ENCODE peak calls at places on chromosome 20, in seven cellular contexts. M, U, N, B, E, R and D are unnamed samples.

GRCh38 chr20:33659341-33660034 is 2.6 kb upstream of the C20orf144 start:
- DNase-seq in M (peak; percentile 4), U (no peak), N (no peak), B (no peak), E (no peak), R (no peak), D (no peak)

GRCh38 chr20:43840382-43841070 is 74.1 kb upstream of the TOX2 start:
- DNase-seq in M (no peak), U (no peak), N (peak; percentile 26), B (no peak), E (peak; percentile 36), R (no peak), D (peak; percentile 94)

GRCh38 chr20:43993552-43993951 is 78.9 kb downstream of the TOX2 start:
- DNase-seq in M (no peak), U (no peak), N (no peak), B (no peak), E (peak; percentile 16), R (no peak), D (no peak)

GRCh38 chr20:61520761-61521460 is 268.9 kb downstream of the CDH4 start:
- DNase-seq in M (no peak), U (no peak), N (no peak), B (no peak), E (peak; percentile 60), R (no peak), D (peak; percentile 37)

GRCh38 chr20:24470031-24470781 is 777 bp downstream of the SYNDIG1 start:
- DNase-seq in M (no peak), U (no peak), N (no peak), B (peak; percentile 26), E (peak; percentile 11), R (no peak), D (no peak)

GRCh38 chr20:2631228-2631627 is 21.2 kb upstream of the NOP56 start:
- DNase-seq in M (no peak), U (no peak), N (no peak), B (peak; percentile 20), E (peak; percentile 31), R (no peak), D (no peak)

GRCh38 chr20:63738687-63739128 is 868 bp upstream of the SLC2A4RG start:
- DNase-seq in M (peak; percentile 82), U (peak; percentile 43), N (no peak), B (no peak), E (peak; percentile 33), R (no peak), D (no peak)

GRCh38 chr20:52312131-52312729 is 120.7 kb upstream of the ZFP64 start:
- DNase-seq in M (peak; percentile 38), U (peak; percentile 18), N (peak; percentile 68), B (peak; percentile 71), E (peak; percentile 68), R (no peak), D (peak; percentile 82)

GRCh38 chr20:13147071-13147961 is 73.8 kb upstream of the ISM1 start:
- DNase-seq in M (no peak), U (no peak), N (no peak), B (no peak), E (no peak), R (no peak), D (no peak)

GRCh38 chr20:22389836-22390542 is 194.4 kb downstream of the FOXA2 start:
- DNase-seq in M (no peak), U (no peak), N (no peak), B (peak; percentile 99), E (peak; percentile 41), R (no peak), D (peak; percentile 94)

GRCh38 chr20:63434599-63435378 is 37.7 kb downstream of the KCNQ2 start:
- DNase-seq in M (peak; percentile 45), U (peak; percentile 47), N (peak; percentile 68), B (peak; percentile 6), E (peak; percentile 59), R (no peak), D (peak; percentile 89)

GRCh38 chr20:25356294-25356933 is 34.2 kb downstream of the ABHD12 start:
- DNase-seq in M (no peak), U (no peak), N (no peak), B (no peak), E (no peak), R (no peak), D (no peak)

GRCh38 chr20:6693178-6693807 is 74.2 kb upstream of the BMP2 start:
- DNase-seq in M (peak; percentile 39), U (no peak), N (no peak), B (peak; percentile 62), E (no peak), R (no peak), D (no peak)

GRCh38 chr20:47392015-47392720 is 35.7 kb upstream of the ZMYND8 start:
- DNase-seq in M (no peak), U (no peak), N (peak; percentile 100), B (peak; percentile 99), E (peak; percentile 97), R (no peak), D (peak; percentile 95)

GRCh38 chr20:22070546-22070945 is 365.1 kb downstream of the PAX1 start:
- DNase-seq in M (no peak), U (no peak), N (no peak), B (no peak), E (no peak), R (no peak), D (no peak)

GRCh38 chr20:10276886-10277580 is 58.4 kb downstream of the SNAP25 start:
- DNase-seq in M (no peak), U (no peak), N (no peak), B (no peak), E (no peak), R (no peak), D (no peak)

GRCh38 chr20:19603390-19603753 is 154.7 kb upstream of the RIN2 start:
- DNase-seq in M (no peak), U (no peak), N (no peak), B (no peak), E (no peak), R (no peak), D (no peak)

GRCh38 chr20:53227523-53227922 is 255.4 kb downstream of the TSHZ2 start:
- DNase-seq in M (no peak), U (no peak), N (no peak), B (no peak), E (peak; percentile 14), R (no peak), D (no peak)

GRCh38 chr20:11168026-11168425 is 494.2 kb upstream of the JAG1 start:
- DNase-seq in M (no peak), U (no peak), N (no peak), B (peak; percentile 69), E (no peak), R (no peak), D (peak; percentile 41)

GRCh38 chr20:40741507-40742106 is 52.6 kb upstream of the MAFB start:
- DNase-seq in M (peak; percentile 56), U (peak; percentile 7), N (peak; percentile 40), B (peak; percentile 58), E (peak; percentile 63), R (no peak), D (peak; percentile 67)

GRCh38 chr20:62805365-62805710 is 703 bp downstream of the OGFR start:
- DNase-seq in M (no peak), U (no peak), N (no peak), B (no peak), E (no peak), R (no peak), D (no peak)

GRCh38 chr20:38985603-38986170 is 23.5 kb downstream of the DHX35 start:
- DNase-seq in M (no peak), U (no peak), N (no peak), B (peak; percentile 25), E (peak; percentile 74), R (no peak), D (peak; percentile 40)

GRCh38 chr20:41650221-41650948 is 32.2 kb upstream of the CHD6 start:
- DNase-seq in M (peak; percentile 36), U (no peak), N (no peak), B (peak; percentile 66), E (no peak), R (no peak), D (no peak)

GRCh38 chr20:47319517-47320252 is 36.8 kb downstream of the ZMYND8 start:
- DNase-seq in M (peak; percentile 61), U (no peak), N (no peak), B (peak; percentile 88), E (peak; percentile 65), R (peak; percentile 73), D (peak; percentile 89)

GRCh38 chr20:58039569-58040092 is 188.8 kb downstream of the ANKRD60 start:
- DNase-seq in M (no peak), U (no peak), N (no peak), B (no peak), E (no peak), R (no peak), D (no peak)

GRCh38 chr20:63178445-63178818 is 37.5 kb downstream of the YTHDF1 start:
- DNase-seq in M (no peak), U (no peak), N (no peak), B (no peak), E (no peak), R (no peak), D (no peak)

GRCh38 chr20:39874049-39874893 is 814.8 kb downstream of the MAFB start:
- DNase-seq in M (peak; percentile 76), U (no peak), N (peak; percentile 24), B (peak; percentile 75), E (peak; percentile 34), R (peak; percentile 81), D (peak; percentile 57)

GRCh38 chr20:25533920-25534700 is 51.2 kb downstream of the NINL start:
- DNase-seq in M (no peak), U (no peak), N (no peak), B (no peak), E (no peak), R (no peak), D (no peak)